ENCODE peak calls at places on chromosomes 11 and 22, in seven cellular contexts. One of them, this sample, is unnamed.

GRCh38 chr22:43481528-43482309 is 69.9 kb downstream of the MPPED1 start:
- DNase-seq in activated gamma-delta T cell: no peak
- DNase-seq in activated CD8-positive, alpha-beta memory T cell treated with anti-CD3 and anti-CD28 coated beads, Interleukin-2, amount 50 U/mL, for 4 hours: no peak
- DNase-seq in AG10803: no peak
- DNase-seq in T-cell: no peak
- DNase-seq in keratinocyte: no peak
- DNase-seq in left kidney: peak; percentile 20
- DNase-seq in this sample: no peak

GRCh38 chr11:94150056-94150455 is 21.4 kb downstream of the PANX1 start:
- DNase-seq in AG10803: no peak
- DNase-seq in keratinocyte: no peak
- DNase-seq in left kidney: no peak
- DNase-seq in activated CD8-positive, alpha-beta memory T cell treated with anti-CD3 and anti-CD28 coated beads, Interleukin-2, amount 50 U/mL, for 4 hours: no peak
- DNase-seq in activated gamma-delta T cell: no peak
- DNase-seq in T-cell: no peak
- DNase-seq in this sample: no peak

GRCh38 chr11:81470446-81470845 is 1263.2 kb downstream of the FAM181B start:
- DNase-seq in activated CD8-positive, alpha-beta memory T cell treated with anti-CD3 and anti-CD28 coated beads, Interleukin-2, amount 50 U/mL, for 4 hours: no peak
- DNase-seq in left kidney: no peak
- DNase-seq in activated gamma-delta T cell: no peak
- DNase-seq in AG10803: no peak
- DNase-seq in keratinocyte: no peak
- DNase-seq in T-cell: no peak
- DNase-seq in this sample: no peak

GRCh38 chr22:48756146-48757111 is 1071.2 kb downstream of the BRD1 start:
- DNase-seq in AG10803: no peak
- DNase-seq in T-cell: peak; percentile 8
- DNase-seq in left kidney: no peak
- DNase-seq in activated gamma-delta T cell: no peak
- DNase-seq in activated CD8-positive, alpha-beta memory T cell treated with anti-CD3 and anti-CD28 coated beads, Interleukin-2, amount 50 U/mL, for 4 hours: no peak
- DNase-seq in keratinocyte: no peak
- DNase-seq in this sample: peak; percentile 17

GRCh38 chr11:33620423-33621120 is 80.1 kb downstream of the C11orf91 start:
- DNase-seq in keratinocyte: no peak
- DNase-seq in activated CD8-positive, alpha-beta memory T cell treated with anti-CD3 and anti-CD28 coated beads, Interleukin-2, amount 50 U/mL, for 4 hours: no peak
- DNase-seq in left kidney: peak; percentile 20
- DNase-seq in AG10803: peak; percentile 49
- DNase-seq in activated gamma-delta T cell: no peak
- DNase-seq in T-cell: no peak
- DNase-seq in this sample: no peak

GRCh38 chr11:60944504-60945294 is 7.3 kb downstream of the SLC15A3 start:
- DNase-seq in keratinocyte: no peak
- DNase-seq in activated gamma-delta T cell: no peak
- DNase-seq in activated CD8-positive, alpha-beta memory T cell treated with anti-CD3 and anti-CD28 coated beads, Interleukin-2, amount 50 U/mL, for 4 hours: no peak
- DNase-seq in T-cell: no peak
- DNase-seq in left kidney: peak; percentile 28
- DNase-seq in AG10803: no peak
- DNase-seq in this sample: no peak

GRCh38 chr11:30392221-30392784 is 69.4 kb downstream of the ARL14EP start:
- DNase-seq in T-cell: no peak
- DNase-seq in AG10803: no peak
- DNase-seq in keratinocyte: no peak
- DNase-seq in activated CD8-positive, alpha-beta memory T cell treated with anti-CD3 and anti-CD28 coated beads, Interleukin-2, amount 50 U/mL, for 4 hours: no peak
- DNase-seq in activated gamma-delta T cell: no peak
- DNase-seq in left kidney: peak; percentile 73
- DNase-seq in this sample: no peak

GRCh38 chr11:86670179-86670578 is 2.2 kb downstream of the ME3 start:
- DNase-seq in activated gamma-delta T cell: no peak
- DNase-seq in keratinocyte: no peak
- DNase-seq in T-cell: no peak
- DNase-seq in left kidney: no peak
- DNase-seq in activated CD8-positive, alpha-beta memory T cell treated with anti-CD3 and anti-CD28 coated beads, Interleukin-2, amount 50 U/mL, for 4 hours: no peak
- DNase-seq in AG10803: peak; percentile 66
- DNase-seq in this sample: no peak

GRCh38 chr11:94791216-94791889 is 23.2 kb downstream of the AMOTL1 start:
- DNase-seq in AG10803: no peak
- DNase-seq in activated gamma-delta T cell: no peak
- DNase-seq in activated CD8-positive, alpha-beta memory T cell treated with anti-CD3 and anti-CD28 coated beads, Interleukin-2, amount 50 U/mL, for 4 hours: no peak
- DNase-seq in T-cell: no peak
- DNase-seq in keratinocyte: no peak
- DNase-seq in left kidney: no peak
- DNase-seq in this sample: no peak

GRCh38 chr22:48874956-48875355 is 952.7 kb downstream of the BRD1 start:
- DNase-seq in activated gamma-delta T cell: no peak
- DNase-seq in activated CD8-positive, alpha-beta memory T cell treated with anti-CD3 and anti-CD28 coated beads, Interleukin-2, amount 50 U/mL, for 4 hours: no peak
- DNase-seq in AG10803: no peak
- DNase-seq in T-cell: no peak
- DNase-seq in keratinocyte: no peak
- DNase-seq in left kidney: no peak
- DNase-seq in this sample: no peak

GRCh38 chr11:79062814-79063762 is 377.7 kb downstream of the TENM4 start:
- DNase-seq in left kidney: peak; percentile 80
- DNase-seq in AG10803: no peak
- DNase-seq in T-cell: no peak
- DNase-seq in activated CD8-positive, alpha-beta memory T cell treated with anti-CD3 and anti-CD28 coated beads, Interleukin-2, amount 50 U/mL, for 4 hours: no peak
- DNase-seq in activated gamma-delta T cell: no peak
- DNase-seq in keratinocyte: no peak
- DNase-seq in this sample: no peak

GRCh38 chr22:25232301-25232700 is 12.9 kb downstream of the CRYBB2 start:
- DNase-seq in AG10803: peak; percentile 31
- DNase-seq in activated CD8-positive, alpha-beta memory T cell treated with anti-CD3 and anti-CD28 coated beads, Interleukin-2, amount 50 U/mL, for 4 hours: no peak
- DNase-seq in left kidney: no peak
- DNase-seq in activated gamma-delta T cell: no peak
- DNase-seq in keratinocyte: no peak
- DNase-seq in T-cell: no peak
- DNase-seq in this sample: no peak

GRCh38 chr11:126584028-126584427 is 228.5 kb downstream of the ST3GAL4 start:
- DNase-seq in T-cell: no peak
- DNase-seq in AG10803: no peak
- DNase-seq in left kidney: no peak
- DNase-seq in activated gamma-delta T cell: no peak
- DNase-seq in activated CD8-positive, alpha-beta memory T cell treated with anti-CD3 and anti-CD28 coated beads, Interleukin-2, amount 50 U/mL, for 4 hours: no peak
- DNase-seq in keratinocyte: no peak
- DNase-seq in this sample: no peak

GRCh38 chr11:64510759-64511158 is 80.3 kb upstream of the SLC22A12 start:
- DNase-seq in AG10803: no peak
- DNase-seq in left kidney: no peak
- DNase-seq in keratinocyte: no peak
- DNase-seq in activated gamma-delta T cell: no peak
- DNase-seq in activated CD8-positive, alpha-beta memory T cell treated with anti-CD3 and anti-CD28 coated beads, Interleukin-2, amount 50 U/mL, for 4 hours: no peak
- DNase-seq in T-cell: no peak
- DNase-seq in this sample: no peak

GRCh38 chr11:46359936-46360335 is 12.7 kb downstream of the DGKZ start:
- DNase-seq in keratinocyte: no peak
- DNase-seq in activated CD8-positive, alpha-beta memory T cell treated with anti-CD3 and anti-CD28 coated beads, Interleukin-2, amount 50 U/mL, for 4 hours: no peak
- DNase-seq in left kidney: no peak
- DNase-seq in AG10803: peak; percentile 23
- DNase-seq in activated gamma-delta T cell: no peak
- DNase-seq in T-cell: no peak
- DNase-seq in this sample: no peak

GRCh38 chr22:17808688-17809403 is 34.6 kb upstream of the BID start:
- DNase-seq in T-cell: no peak
- DNase-seq in activated gamma-delta T cell: no peak
- DNase-seq in AG10803: no peak
- DNase-seq in activated CD8-positive, alpha-beta memory T cell treated with anti-CD3 and anti-CD28 coated beads, Interleukin-2, amount 50 U/mL, for 4 hours: no peak
- DNase-seq in left kidney: peak; percentile 84
- DNase-seq in keratinocyte: no peak
- DNase-seq in this sample: no peak

GRCh38 chr11:107856981-107857517 is 1.5 kb downstream of the SLC35F2 start:
- DNase-seq in AG10803: no peak
- DNase-seq in activated CD8-positive, alpha-beta memory T cell treated with anti-CD3 and anti-CD28 coated beads, Interleukin-2, amount 50 U/mL, for 4 hours: no peak
- DNase-seq in left kidney: no peak
- DNase-seq in T-cell: no peak
- DNase-seq in keratinocyte: no peak
- DNase-seq in activated gamma-delta T cell: no peak
- DNase-seq in this sample: no peak

GRCh38 chr11:110734790-110735189 is 22.6 kb upstream of the ARHGAP20 start:
- DNase-seq in left kidney: no peak
- DNase-seq in T-cell: no peak
- DNase-seq in keratinocyte: no peak
- DNase-seq in AG10803: no peak
- DNase-seq in activated CD8-positive, alpha-beta memory T cell treated with anti-CD3 and anti-CD28 coated beads, Interleukin-2, amount 50 U/mL, for 4 hours: no peak
- DNase-seq in activated gamma-delta T cell: no peak
- DNase-seq in this sample: no peak

GRCh38 chr11:34235189-34235588 is 122.6 kb downstream of the ABTB2 start:
- DNase-seq in left kidney: no peak
- DNase-seq in keratinocyte: no peak
- DNase-seq in AG10803: no peak
- DNase-seq in activated gamma-delta T cell: no peak
- DNase-seq in T-cell: no peak
- DNase-seq in activated CD8-positive, alpha-beta memory T cell treated with anti-CD3 and anti-CD28 coated beads, Interleukin-2, amount 50 U/mL, for 4 hours: no peak
- DNase-seq in this sample: no peak

GRCh38 chr11:3037041-3037944 is 19.9 kb downstream of the CARS1 start:
- DNase-seq in activated CD8-positive, alpha-beta memory T cell treated with anti-CD3 and anti-CD28 coated beads, Interleukin-2, amount 50 U/mL, for 4 hours: peak; percentile 44
- DNase-seq in AG10803: peak; percentile 68
- DNase-seq in activated gamma-delta T cell: no peak
- DNase-seq in keratinocyte: no peak
- DNase-seq in T-cell: no peak
- DNase-seq in left kidney: peak; percentile 90
- DNase-seq in this sample: no peak

GRCh38 chr11:88535916-88536547 is 198.5 kb upstream of the CTSC start:
- DNase-seq in T-cell: no peak
- DNase-seq in AG10803: peak; percentile 91
- DNase-seq in activated gamma-delta T cell: no peak
- DNase-seq in left kidney: peak; percentile 20
- DNase-seq in keratinocyte: no peak
- DNase-seq in activated CD8-positive, alpha-beta memory T cell treated with anti-CD3 and anti-CD28 coated beads, Interleukin-2, amount 50 U/mL, for 4 hours: no peak
- DNase-seq in this sample: no peak

GRCh38 chr22:46931414-46931813 is 169.0 kb downstream of the TBC1D22A start:
- DNase-seq in activated gamma-delta T cell: no peak
- DNase-seq in left kidney: no peak
- DNase-seq in activated CD8-positive, alpha-beta memory T cell treated with anti-CD3 and anti-CD28 coated beads, Interleukin-2, amount 50 U/mL, for 4 hours: no peak
- DNase-seq in T-cell: no peak
- DNase-seq in AG10803: peak; percentile 18
- DNase-seq in keratinocyte: no peak
- DNase-seq in this sample: no peak

GRCh38 chr22:35910926-35911325 is 117.7 kb downstream of the RBFOX2 start:
- DNase-seq in left kidney: no peak
- DNase-seq in AG10803: no peak
- DNase-seq in keratinocyte: no peak
- DNase-seq in activated CD8-positive, alpha-beta memory T cell treated with anti-CD3 and anti-CD28 coated beads, Interleukin-2, amount 50 U/mL, for 4 hours: no peak
- DNase-seq in T-cell: no peak
- DNase-seq in activated gamma-delta T cell: no peak
- DNase-seq in this sample: no peak

GRCh38 chr11:46521947-46522681 is 71.7 kb downstream of the AMBRA1 start:
- DNase-seq in T-cell: no peak
- DNase-seq in keratinocyte: no peak
- DNase-seq in activated CD8-positive, alpha-beta memory T cell treated with anti-CD3 and anti-CD28 coated beads, Interleukin-2, amount 50 U/mL, for 4 hours: no peak
- DNase-seq in left kidney: no peak
- DNase-seq in activated gamma-delta T cell: no peak
- DNase-seq in AG10803: peak; percentile 41
- DNase-seq in this sample: no peak

GRCh38 chr11:115418626-115419025 is 85.6 kb downstream of the CADM1 start:
- DNase-seq in activated CD8-positive, alpha-beta memory T cell treated with anti-CD3 and anti-CD28 coated beads, Interleukin-2, amount 50 U/mL, for 4 hours: no peak
- DNase-seq in activated gamma-delta T cell: no peak
- DNase-seq in keratinocyte: no peak
- DNase-seq in AG10803: no peak
- DNase-seq in left kidney: no peak
- DNase-seq in T-cell: no peak
- DNase-seq in this sample: no peak

GRCh38 chr11:41351825-41352224 is 107.6 kb downstream of the LRRC4C start:
- DNase-seq in left kidney: no peak
- DNase-seq in activated gamma-delta T cell: no peak
- DNase-seq in T-cell: no peak
- DNase-seq in AG10803: no peak
- DNase-seq in keratinocyte: no peak
- DNase-seq in activated CD8-positive, alpha-beta memory T cell treated with anti-CD3 and anti-CD28 coated beads, Interleukin-2, amount 50 U/mL, for 4 hours: no peak
- DNase-seq in this sample: no peak

GRCh38 chr11:69218946-69219720 is 63.4 kb downstream of the SMIM38 start:
- DNase-seq in left kidney: no peak
- DNase-seq in activated CD8-positive, alpha-beta memory T cell treated with anti-CD3 and anti-CD28 coated beads, Interleukin-2, amount 50 U/mL, for 4 hours: no peak
- DNase-seq in activated gamma-delta T cell: no peak
- DNase-seq in keratinocyte: no peak
- DNase-seq in T-cell: no peak
- DNase-seq in AG10803: no peak
- DNase-seq in this sample: no peak